ENCODE peak calls at places on chromosome 18, in five cellular contexts. X, P, B, K and H are unnamed samples.

GRCh38 chr18:44759925-44760342 is 79.2 kb downstream of the SETBP1 start:
- DNase-seq in X (no peak), P (no peak), B (no peak), K (no peak), H (no peak)

GRCh38 chr18:10240276-10240675 is 214.2 kb upstream of the APCDD1 start:
- DNase-seq in X (no peak), P (no peak), B (no peak), K (no peak), H (no peak)

GRCh38 chr18:48545690-48546365 is 7.0 kb downstream of the CTIF start:
- DNase-seq in X (no peak), P (no peak), B (peak), K (peak), H (peak)

GRCh38 chr18:79439201-79440023 is 43.7 kb downstream of the NFATC1 start:
- DNase-seq in X (no peak), P (no peak), B (no peak), K (no peak), H (no peak)

GRCh38 chr18:23263551-23264235 is 128.4 kb downstream of the CABLES1 start:
- DNase-seq in X (no peak), P (no peak), B (no peak), K (no peak), H (no peak)

GRCh38 chr18:51234117-51235010 is 36.9 kb upstream of the MEX3C start:
- DNase-seq in X (no peak), P (no peak), B (no peak), K (peak), H (no peak)

GRCh38 chr18:31684279-31685096 is at the start of gene B4GALT6:
- DNase-seq in X (peak), P (peak), B (no peak), K (peak), H (no peak)

GRCh38 chr18:28390022-28390421 is 213.1 kb upstream of the CDH2 start:
- DNase-seq in X (no peak), P (no peak), B (no peak), K (no peak), H (no peak)

GRCh38 chr18:31371970-31372369 is 4.6 kb upstream of the DSG4 start:
- DNase-seq in X (no peak), P (no peak), B (no peak), K (no peak), H (no peak)

GRCh38 chr18:75213610-75214009 is 3.0 kb downstream of the TSHZ1 start:
- DNase-seq in X (no peak), P (no peak), B (no peak), K (no peak), H (no peak)

GRCh38 chr18:63346471-63347183 is 20.4 kb downstream of the KDSR start:
- DNase-seq in X (no peak), P (no peak), B (no peak), K (no peak), H (no peak)

GRCh38 chr18:69946608-69947155 is 991 bp downstream of the CD226 start:
- DNase-seq in X (no peak), P (no peak), B (no peak), K (no peak), H (no peak)

GRCh38 chr18:70523035-70523797 is 234.4 kb downstream of the SOCS6 start:
- DNase-seq in X (no peak), P (no peak), B (no peak), K (no peak), H (no peak)

GRCh38 chr18:52286675-52287074 is 53.3 kb upstream of the DCC start:
- DNase-seq in X (no peak), P (no peak), B (no peak), K (no peak), H (no peak)

GRCh38 chr18:48445540-48445939 is 36.4 kb upstream of the ZBTB7C start:
- DNase-seq in X (peak), P (peak), B (peak), K (peak), H (peak)

GRCh38 chr18:8468911-8469310 is 140.3 kb upstream of the RAB12 start:
- DNase-seq in X (no peak), P (no peak), B (no peak), K (peak), H (no peak)

GRCh38 chr18:321839-322467 is 54.1 kb upstream of the THOC1 start:
- DNase-seq in X (no peak), P (no peak), B (no peak), K (no peak), H (no peak)

GRCh38 chr18:26746284-26747130 is 119.0 kb downstream of the AQP4 start:
- DNase-seq in X (no peak), P (no peak), B (no peak), K (no peak), H (no peak)

GRCh38 chr18:48818329-48819254 is 132.2 kb downstream of the SMAD7 start:
- DNase-seq in X (no peak), P (no peak), B (no peak), K (no peak), H (peak)

GRCh38 chr18:61892683-61893303 is at the start of gene RNF152:
- DNase-seq in X (peak), P (no peak), B (peak), K (no peak), H (peak)

GRCh38 chr18:35618703-35619102 is 37.2 kb downstream of the GALNT1 start:
- DNase-seq in X (no peak), P (no peak), B (no peak), K (no peak), H (no peak)

GRCh38 chr18:48947583-48947982 is 3.2 kb downstream of the SMAD7 start:
- DNase-seq in X (no peak), P (no peak), B (no peak), K (no peak), H (peak)

GRCh38 chr18:62660741-62661140 is 54.6 kb upstream of the PHLPP1 start:
- DNase-seq in X (no peak), P (no peak), B (no peak), K (no peak), H (no peak)

GRCh38 chr18:58054041-58054733 is 10.2 kb downstream of the NEDD4L start:
- DNase-seq in X (no peak), P (no peak), B (no peak), K (peak), H (no peak)

GRCh38 chr18:8283901-8284585 is 325.2 kb upstream of the RAB12 start:
- DNase-seq in X (no peak), P (no peak), B (no peak), K (peak), H (no peak)